ENCODE peak calls at places on chromosomes 1 and 21, in eight cellular contexts. N is fibroblast of pulmonary artery; O is neural crest cell; F is NCI-H345; Q is effector CD4-positive, alpha-beta T cell; H is anterior cingulate cortex; P is dorsolateral prefrontal cortex; Z is left colon. J is an unnamed sample.

GRCh38 chr1:43009274-43009673 is 50.6 kb upstream of the SLC2A1 start:
- DNase-seq in N (no peak), O (no peak), F (no peak), Q (no peak), H (no peak), P (no peak), Z (no peak), J (no peak)

GRCh38 chr1:172470149-172470548 is 26.3 kb upstream of the PIGC start:
- DNase-seq in N (no peak), O (no peak), F (no peak), Q (no peak), H (no peak), P (no peak), Z (no peak), J (no peak)

GRCh38 chr21:36325373-36326010 is 5.5 kb downstream of the MORC3 start:
- DNase-seq in N (no peak), O (no peak), F (no peak), Q (no peak), H (no peak), P (no peak), Z (no peak), J (no peak)

GRCh38 chr1:80392529-80392928 is 1386.0 kb upstream of the ADGRL4 start:
- DNase-seq in N (peak; percentile 72), O (no peak), F (no peak), Q (no peak), H (no peak), P (no peak), Z (no peak), J (no peak)

GRCh38 chr1:240465531-240465940 is 146.4 kb downstream of the GREM2 start:
- DNase-seq in N (peak; percentile 15), O (no peak), F (no peak), Q (no peak), H (no peak), P (no peak), Z (no peak), J (no peak)

GRCh38 chr1:180197231-180197630 is 32.8 kb upstream of the LHX4 start:
- DNase-seq in N (no peak), O (no peak), F (no peak), Q (no peak), H (no peak), P (no peak), Z (no peak), J (no peak)

GRCh38 chr1:115908565-115909334 is 67.6 kb upstream of the SLC22A15 start:
- DNase-seq in N (no peak), O (no peak), F (no peak), Q (no peak), H (no peak), P (no peak), Z (no peak), J (no peak)

GRCh38 chr1:35470964-35471613 is 86.1 kb downstream of the KIAA0319L start:
- DNase-seq in N (no peak), O (no peak), F (no peak), Q (no peak), H (no peak), P (no peak), Z (no peak), J (no peak)

GRCh38 chr1:236835491-236835890 is 40.4 kb downstream of the MTR start:
- DNase-seq in N (no peak), O (no peak), F (no peak), Q (no peak), H (no peak), P (no peak), Z (no peak), J (no peak)

GRCh38 chr21:31514598-31514997 is 144.9 kb upstream of the SOD1 start:
- DNase-seq in N (no peak), O (peak; percentile 43), F (peak; percentile 85), Q (no peak), H (peak; percentile 56), P (peak; percentile 41), Z (no peak), J (no peak)

GRCh38 chr1:202144510-202145324 is at the start of gene ARL8A:
- DNase-seq in N (no peak), O (peak; percentile 43), F (peak; percentile 59), Q (peak; percentile 55), H (peak; percentile 74), P (peak; percentile 87), Z (peak; percentile 87), J (peak; percentile 80)

GRCh38 chr1:248807067-248807737 is 18.5 kb downstream of the SH3BP5L start:
- DNase-seq in N (peak; percentile 60), O (peak; percentile 59), F (peak; percentile 28), Q (peak; percentile 39), H (peak; percentile 61), P (peak; percentile 27), Z (peak; percentile 68), J (peak; percentile 75)

GRCh38 chr1:2948001-2948750 is 73.1 kb upstream of the ACTRT2 start:
- DNase-seq in N (no peak), O (no peak), F (no peak), Q (no peak), H (no peak), P (no peak), Z (no peak), J (no peak)

GRCh38 chr1:106998431-106999002 is 58.0 kb upstream of the PRMT6 start:
- DNase-seq in N (no peak), O (no peak), F (no peak), Q (no peak), H (no peak), P (no peak), Z (no peak), J (peak; percentile 21)

GRCh38 chr1:169348356-169349036 is 19.1 kb downstream of the NME7 start:
- DNase-seq in N (peak; percentile 81), O (peak; percentile 35), F (peak; percentile 49), Q (peak; percentile 33), H (peak; percentile 23), P (no peak), Z (no peak), J (peak; percentile 41)

GRCh38 chr21:42766756-42767560 is 112.4 kb downstream of the WDR4 start:
- DNase-seq in N (no peak), O (no peak), F (no peak), Q (no peak), H (no peak), P (no peak), Z (no peak), J (no peak)

GRCh38 chr1:205538211-205538840 is 33.9 kb downstream of the CDK18 start:
- DNase-seq in N (peak; percentile 69), O (no peak), F (no peak), Q (no peak), H (no peak), P (no peak), Z (no peak), J (peak; percentile 11)